ENCODE peak calls at places on chromosomes 5 and 9, in six cellular contexts. Z is H1, P is HCT116, Q is GM12878, T is HepG2, D is K562. M is an unnamed sample.

GRCh38 chr9:94867281-94867841 is 140.9 kb downstream of the AOPEP start:
- DNase-seq in Z (peak), P (peak), Q (no peak), T (peak), D (peak), M (no peak)

GRCh38 chr9:79824265-79824664 is 252.5 kb downstream of the TLE4 start:
- DNase-seq in Z (no peak), P (no peak), Q (no peak), T (no peak), D (no peak), M (no peak)

GRCh38 chr9:93645149-93645889 is 68.9 kb downstream of the PHF2 start:
- DNase-seq in Z (no peak), P (no peak), Q (no peak), T (no peak), D (no peak), M (no peak)

GRCh38 chr9:84371737-84372136 is 31.2 kb upstream of the SLC28A3 start:
- DNase-seq in Z (no peak), P (no peak), Q (no peak), T (peak), D (no peak), M (no peak)

GRCh38 chr9:105425817-105426433 is 21.9 kb upstream of the FSD1L start:
- DNase-seq in Z (peak), P (no peak), Q (no peak), T (no peak), D (no peak), M (no peak)

GRCh38 chr5:140362875-140363630 is 3.1 kb downstream of the SLC4A9 start:
- DNase-seq in Z (peak), P (peak), Q (no peak), T (peak), D (peak), M (peak)

GRCh38 chr9:111715471-111715870 is 54.1 kb downstream of the GNG10 start:
- DNase-seq in Z (no peak), P (no peak), Q (no peak), T (no peak), D (no peak), M (no peak)

GRCh38 chr9:68595868-68596267 is 55.2 kb upstream of the TMEM252 start:
- DNase-seq in Z (no peak), P (no peak), Q (no peak), T (no peak), D (no peak), M (no peak)

GRCh38 chr9:110443146-110443877 is 105.6 kb upstream of the TXNDC8 start:
- DNase-seq in Z (no peak), P (no peak), Q (no peak), T (peak), D (no peak), M (no peak)

GRCh38 chr9:89864257-89864656 is 259.4 kb downstream of the GADD45G start:
- DNase-seq in Z (no peak), P (no peak), Q (no peak), T (no peak), D (no peak), M (no peak)

GRCh38 chr5:97839338-97840081 is 656.5 kb upstream of the RIOK2 start:
- DNase-seq in Z (no peak), P (no peak), Q (no peak), T (no peak), D (no peak), M (no peak)

GRCh38 chr9:134738869-134739659 is 97.5 kb downstream of the COL5A1 start:
- DNase-seq in Z (peak), P (peak), Q (no peak), T (peak), D (peak), M (peak)

GRCh38 chr5:68225188-68225910 is 9.8 kb downstream of the PIK3R1 start:
- DNase-seq in Z (no peak), P (no peak), Q (no peak), T (peak), D (no peak), M (no peak)

GRCh38 chr9:38445154-38446043 is 21.1 kb upstream of the IGFBPL1 start:
- DNase-seq in Z (no peak), P (no peak), Q (no peak), T (no peak), D (no peak), M (no peak)

GRCh38 chr9:17802249-17802857 is 223.5 kb downstream of the SH3GL2 start:
- DNase-seq in Z (no peak), P (no peak), Q (no peak), T (no peak), D (no peak), M (no peak)

GRCh38 chr9:89592201-89592815 is 12.5 kb upstream of the GADD45G start:
- DNase-seq in Z (no peak), P (no peak), Q (no peak), T (no peak), D (no peak), M (no peak)

GRCh38 chr5:133401731-133402347 is 210.5 kb downstream of the FSTL4 start:
- DNase-seq in Z (peak), P (no peak), Q (no peak), T (no peak), D (no peak), M (no peak)

GRCh38 chr9:113953541-113953940 is 77.4 kb downstream of the ZNF618 start:
- DNase-seq in Z (no peak), P (no peak), Q (no peak), T (no peak), D (no peak), M (no peak)

GRCh38 chr5:164332349-164333196 is 827.2 kb downstream of the MAT2B start:
- DNase-seq in Z (no peak), P (no peak), Q (no peak), T (no peak), D (no peak), M (no peak)

GRCh38 chr9:83505282-83505681 is 32.9 kb downstream of the FRMD3 start:
- DNase-seq in Z (no peak), P (no peak), Q (no peak), T (peak), D (no peak), M (no peak)

GRCh38 chr5:4868140-4868735 is 271.9 kb upstream of the ADAMTS16 start:
- DNase-seq in Z (peak), P (peak), Q (no peak), T (peak), D (peak), M (peak)

GRCh38 chr5:1295650-1296037 is 776 bp upstream of the TERT start:
- DNase-seq in Z (no peak), P (no peak), Q (no peak), T (no peak), D (no peak), M (no peak)

GRCh38 chr5:109805882-109806281 is 116.2 kb downstream of the MAN2A1 start:
- DNase-seq in Z (no peak), P (no peak), Q (no peak), T (no peak), D (no peak), M (peak)

GRCh38 chr9:34254141-34254913 is 74.7 kb downstream of the KIF24 start:
- DNase-seq in Z (no peak), P (peak), Q (no peak), T (no peak), D (no peak), M (no peak)

GRCh38 chr9:91422832-91423711 is 560 bp downstream of the NFIL3 start:
- DNase-seq in Z (peak), P (no peak), Q (no peak), T (peak), D (no peak), M (no peak)

GRCh38 chr5:150567031-150567680 is 59.2 kb downstream of the NDST1 start:
- DNase-seq in Z (no peak), P (no peak), Q (no peak), T (no peak), D (no peak), M (no peak)

GRCh38 chr5:140571105-140571504 is 6.5 kb downstream of the SLC35A4 start:
- DNase-seq in Z (no peak), P (no peak), Q (no peak), T (no peak), D (no peak), M (no peak)

GRCh38 chr9:35661756-35662350 is 3.1 kb downstream of the ARHGEF39 start:
- DNase-seq in Z (no peak), P (no peak), Q (no peak), T (peak), D (no peak), M (no peak)

GRCh38 chr9:69431203-69431602 is 106.2 kb downstream of the ENTREP1 start:
- DNase-seq in Z (no peak), P (no peak), Q (no peak), T (no peak), D (no peak), M (no peak)

GRCh38 chr5:88140396-88140862 is 128.2 kb downstream of the TMEM161B start:
- DNase-seq in Z (peak), P (no peak), Q (no peak), T (no peak), D (no peak), M (no peak)
- TF ChIP-seq ZNF274 in Z (no peak), P (no peak), Q (no peak), T (no peak), D (no peak), M (no peak)

DNA sequence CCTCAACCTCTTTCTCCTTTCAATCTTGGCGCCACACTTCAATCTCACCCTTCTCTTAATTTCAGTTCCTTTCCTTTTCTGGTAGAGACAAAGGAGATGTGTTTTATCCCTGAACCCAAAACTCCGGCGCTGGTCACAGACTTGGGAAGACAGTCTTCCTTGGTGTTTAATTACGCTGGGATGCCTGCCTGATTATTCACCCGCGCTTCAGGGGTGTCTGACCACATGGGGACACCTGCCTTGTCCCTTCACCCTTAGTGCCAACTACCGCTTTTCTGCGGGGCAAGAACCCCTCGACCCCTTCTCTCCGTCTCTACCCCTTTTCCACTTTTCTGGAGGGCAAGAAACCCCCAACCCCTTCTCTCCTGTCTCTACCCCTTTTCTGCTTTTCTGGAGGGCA is 261.1 kb downstream of the SMARCA2 start:
- DNase-seq in Z (no peak), P (no peak), Q (no peak), T (no peak), D (no peak), M (no peak)
- H3K4me3 ChIP-seq in Z (no peak), P (no peak), Q (no peak), T (no peak), D (no peak), M (no peak)

DNA sequence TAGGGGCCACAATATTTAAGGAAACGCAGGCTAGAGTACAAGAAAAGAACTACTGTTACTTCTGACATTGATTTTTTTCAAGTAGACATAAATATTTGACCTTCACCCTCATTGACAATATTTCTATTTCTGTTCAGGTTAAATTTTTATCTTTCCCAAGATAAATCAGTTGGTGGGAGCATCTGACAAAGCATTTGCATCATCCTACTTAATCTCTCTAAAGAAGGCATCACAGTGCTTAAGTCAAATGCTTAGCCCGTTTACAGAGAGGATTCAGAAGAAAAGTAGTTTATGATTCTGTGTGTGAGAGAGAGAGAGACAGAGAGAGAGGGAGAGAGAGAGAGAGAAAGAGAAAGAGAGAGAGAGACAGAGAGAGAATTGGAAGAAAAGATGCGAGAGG is 1093.3 kb upstream of the CDH6 start:
- DNase-seq in Z (no peak), P (no peak), Q (no peak), T (no peak), D (no peak), M (no peak)
- H3K9ac ChIP-seq in Z (no peak), P (no peak), Q (no peak), T (no peak), D (no peak), M (no peak)

DNA sequence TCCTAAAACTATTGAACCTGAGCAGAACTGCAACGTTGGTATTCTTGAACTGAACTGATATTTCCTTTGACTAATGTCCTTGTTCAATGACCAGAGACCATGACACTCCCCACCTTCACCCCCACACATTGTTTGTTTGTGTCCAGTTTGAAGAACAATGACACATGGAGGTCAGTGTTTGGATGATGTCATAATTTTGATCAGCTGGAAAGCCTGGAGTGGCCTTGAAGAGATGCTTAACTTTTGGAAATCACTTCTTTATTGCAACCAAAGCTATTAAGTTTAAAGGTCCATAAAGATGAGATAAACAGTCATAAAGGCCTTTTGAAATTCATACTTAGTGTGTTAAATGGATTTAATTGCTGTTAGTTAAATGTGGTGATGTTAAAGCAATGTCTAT is 92.6 kb downstream of the TMC1 start:
- DNase-seq in Z (no peak), P (no peak), Q (no peak), T (no peak), D (no peak), M (no peak)
- TF ChIP-seq ZNF274 in Z (no peak), P (no peak), Q (no peak), T (no peak), D (no peak), M (no peak)

DNA sequence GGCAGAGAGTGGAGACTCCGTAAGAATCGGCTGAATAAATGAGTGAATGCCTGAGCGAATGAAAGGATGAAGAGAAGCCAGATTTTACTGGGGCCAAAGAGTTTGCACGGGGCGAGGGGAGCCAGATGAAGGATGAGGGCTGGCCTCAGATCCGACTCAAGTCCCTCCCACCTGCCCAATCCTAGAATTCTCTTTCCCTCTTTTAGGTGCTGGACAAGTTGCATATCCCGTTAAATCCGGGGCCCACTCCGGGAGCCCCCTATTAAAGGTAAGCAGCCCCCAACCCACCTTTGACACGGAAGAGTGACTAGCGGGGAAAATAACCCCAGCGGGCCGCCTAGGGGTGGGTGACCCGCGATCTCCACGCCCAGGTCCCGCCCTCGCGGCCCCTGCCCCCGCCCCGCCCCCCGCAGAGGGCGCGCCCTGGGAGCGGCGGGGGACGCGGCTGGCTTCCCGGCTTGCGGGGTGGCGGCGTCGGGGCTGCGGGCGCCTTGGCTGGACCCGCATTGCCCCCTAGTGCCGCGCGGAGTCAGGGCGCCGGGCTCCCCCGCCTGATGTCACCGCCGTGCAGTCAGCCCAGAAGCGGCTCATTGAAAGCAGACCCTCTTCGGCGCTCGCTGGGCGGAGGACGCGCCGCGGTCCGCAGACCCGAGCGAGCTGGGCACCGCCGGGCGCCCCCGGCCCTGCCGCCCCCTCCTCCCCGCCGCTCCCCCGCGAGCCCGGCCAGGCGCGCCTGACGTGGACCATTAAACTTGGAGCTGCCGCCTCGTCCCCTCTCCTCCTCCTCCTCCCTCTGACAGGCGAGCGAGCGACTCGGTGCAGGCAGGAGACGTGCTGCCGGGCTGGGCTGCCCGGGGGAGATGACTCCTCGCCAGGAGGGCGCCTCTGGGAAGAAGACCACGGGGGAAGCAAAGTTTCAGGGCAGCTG is at the start of gene ADRA1B:
- DNase-seq in Z (peak), P (no peak), Q (no peak), T (peak), D (peak), M (peak)
- H3K4me3 ChIP-seq in Z (peak), P (no peak), Q (no peak), T (peak), D (no peak), M (peak)

DNA sequence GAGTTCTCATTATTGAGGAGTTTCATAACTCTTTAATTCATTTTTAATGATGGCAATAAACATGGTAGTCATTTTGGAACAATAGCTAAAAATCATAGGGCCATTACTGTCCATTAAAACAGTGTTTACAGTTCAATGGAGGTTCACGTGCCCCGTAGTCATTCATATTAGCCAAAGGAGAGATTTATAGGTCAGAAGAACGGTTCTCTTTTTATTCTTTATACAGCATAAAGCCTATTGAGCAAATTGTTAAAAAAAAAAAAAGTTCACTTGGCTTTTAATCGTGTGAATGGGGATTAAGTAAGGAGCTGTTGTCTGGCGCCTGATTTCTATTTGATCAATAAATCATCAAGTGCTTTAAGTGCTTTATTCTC is 69.1 kb upstream of the TBCA start:
- DNase-seq in Z (no peak), P (no peak), Q (no peak), T (no peak), D (no peak), M (no peak)
- H3K9ac ChIP-seq in Z (no peak), P (no peak), Q (no peak), T (no peak), D (no peak), M (no peak)

M was measured in NT2/D1.